ENCODE peak calls at places on chromosomes 3 and 15, in ten cellular contexts. O is stimulated activated naive B cell treated with anti-CD40 and anti-IgM and Interleukin-4, amounts not matched to agents 10 μg/mL and 1 μg/mL and 100 μg/mL, for 72 hours; X is psoas muscle; N is activated T-helper 2 cell treated with anti-CD3 and anti-CD28 coated beads, Interferon-gamma antibody, Interleukin-2, Interleukin-4, amounts not matched to agents 10 μg/mL and 5 μg/mL and 100 μg/mL, durations not matched to agents 14 hours and 24 hours and 36 hours; Y is stromal cell of bone marrow; H is NCI-H774; M is D341Med; S is NCI-H460; J is progenitor cell of endocrine pancreas; Q is NCI-H748 treated with DMSO at 0.1 percent for 48 hours. L is an unnamed sample.

GRCh38 chr15:84749111-84749991 is 959 bp downstream of the ZNF592 start:
- DNase-seq in O (no peak), X (peak), N (peak), Y (no peak), H (no peak), M (peak), S (no peak), J (no peak), Q (no peak), L (no peak)

GRCh38 chr3:188338081-188338480 is 184.1 kb downstream of the LPP start:
- DNase-seq in O (no peak), X (no peak), N (no peak), Y (no peak), H (no peak), M (no peak), S (no peak), J (no peak), Q (no peak), L (no peak)

GRCh38 chr3:31462050-31462569 is 70.6 kb upstream of the STT3B start:
- DNase-seq in O (peak), X (no peak), N (no peak), Y (no peak), H (no peak), M (no peak), S (no peak), J (no peak), Q (peak), L (no peak)

GRCh38 chr3:99700637-99701268 is 62.4 kb downstream of the COL8A1 start:
- DNase-seq in O (no peak), X (no peak), N (no peak), Y (no peak), H (no peak), M (no peak), S (no peak), J (no peak), Q (no peak), L (no peak)

GRCh38 chr3:129429597-129429996 is 1.2 kb upstream of the EFCAB12 start:
- DNase-seq in O (no peak), X (no peak), N (no peak), Y (no peak), H (no peak), M (no peak), S (no peak), J (no peak), Q (no peak), L (no peak)

GRCh38 chr3:32438596-32439344 is 47.1 kb downstream of the CMTM7 start:
- DNase-seq in O (peak), X (no peak), N (no peak), Y (no peak), H (no peak), M (no peak), S (no peak), J (no peak), Q (no peak), L (no peak)

GRCh38 chr3:182327196-182327681 is 466.1 kb upstream of the ATP11B start:
- DNase-seq in O (no peak), X (no peak), N (no peak), Y (peak), H (no peak), M (no peak), S (no peak), J (no peak), Q (no peak), L (no peak)

GRCh38 chr3:185094691-185095090 is 58.2 kb downstream of the C3orf70 start:
- DNase-seq in O (no peak), X (no peak), N (no peak), Y (no peak), H (no peak), M (no peak), S (no peak), J (no peak), Q (no peak), L (no peak)

GRCh38 chr3:41194701-41195100 is 4.6 kb upstream of the CTNNB1 start:
- DNase-seq in O (no peak), X (no peak), N (no peak), Y (no peak), H (no peak), M (no peak), S (no peak), J (no peak), Q (no peak), L (no peak)

L was measured in iPS DF 6.9.